ENCODE peak calls at places on chromosome 5, in four cellular contexts. P is breast epithelium, L is GM23338, W is HCT116. Y is an unnamed sample. For H3K4me1, the result is how much of the 10 kb centered on the place peaks cover.

GRCh38 chr5:179382486-179382885 is 37.2 kb upstream of the ADAMTS2 start:
- DNase-seq in W (no peak), P (no peak), L (no peak), Y (no peak)

GRCh38 chr5:120738568-120738967 is 274.5 kb downstream of the PRR16 start:
- DNase-seq in W (no peak), P (no peak), L (no peak), Y (no peak)

GRCh38 chr5:154312571-154312970 is 122.0 kb downstream of the GALNT10 start:
- DNase-seq in P (no peak), W (no peak), L (no peak), Y (no peak)

GRCh38 chr5:93057311-93057710 is 523.7 kb downstream of the NR2F1-AS1 start:
- DNase-seq in W (no peak), L (peak), P (no peak), Y (no peak)

GRCh38 chr5:65066385-65066784 is 297.7 kb downstream of the CWC27 start:
- DNase-seq in P (peak), L (peak), W (no peak), Y (no peak)

GRCh38 chr5:44981708-44982107 is 173.0 kb downstream of the MRPS30 start:
- DNase-seq in P (no peak), L (no peak), W (no peak), Y (no peak)

GRCh38 chr5:26482076-26482816 is 556.1 kb downstream of the CDH9 start:
- DNase-seq in W (no peak), P (no peak), L (no peak), Y (no peak)

GRCh38 chr5:158063052-158063451 is 204.1 kb upstream of the CLINT1 start:
- DNase-seq in L (no peak), W (no peak), P (no peak), Y (no peak)

GRCh38 chr5:54325610-54326311 is 15.4 kb upstream of the ARL15 start:
- DNase-seq in W (no peak), L (no peak), P (no peak), Y (no peak)

GRCh38 chr5:176339304-176339703 is 22.3 kb downstream of the KIAA1191 start:
- DNase-seq in P (no peak), L (no peak), W (no peak), Y (no peak)

GRCh38 chr5:19208397-19208796 is 779.6 kb downstream of the CDH18 start:
- DNase-seq in L (no peak), W (no peak), P (no peak), Y (no peak)

GRCh38 chr5:74386571-74387334 is 253.8 kb downstream of the ENC1 start:
- DNase-seq in W (no peak), L (no peak), P (no peak), Y (no peak)

GRCh38 chr5:43663916-43664315 is 60.9 kb downstream of the NNT start:
- DNase-seq in P (no peak), L (no peak), W (no peak), Y (no peak)

GRCh38 chr5:57549546-57549945 is 66.9 kb upstream of the ACTBL2 start:
- DNase-seq in W (no peak), P (no peak), L (no peak), Y (no peak)

GRCh38 chr5:41629897-41630296 is 119.5 kb upstream of the PLCXD3 start:
- DNase-seq in W (no peak), L (no peak), P (no peak), Y (no peak)

GRCh38 chr5:160479926-160480325 is 58.3 kb downstream of the PTTG1 start:
- DNase-seq in W (no peak), P (no peak), L (no peak), Y (no peak)

GRCh38 chr5:175517824-175518450 is 39.6 kb downstream of the SFXN1 start:
- DNase-seq in W (peak), L (no peak), P (no peak), Y (no peak)

GRCh38 chr5:100595152-100595811 is 60.1 kb downstream of the FAM174A start:
- DNase-seq in W (no peak), P (no peak), L (no peak), Y (peak)

GRCh38 chr5:10301842-10302610 is 5.7 kb downstream of the CMBL start:
- DNase-seq in P (peak), W (no peak), L (no peak), Y (peak)

GRCh38 chr5:15885156-15885555 is 294.4 kb downstream of the MARCHF11 start:
- DNase-seq in L (no peak), P (no peak), W (no peak), Y (no peak)

GRCh38 chr5:10663531-10664183 is 97.4 kb downstream of the DAP start:
- DNase-seq in L (peak), W (no peak), P (peak), Y (peak)

GRCh38 chr5:54884195-54884536 is 101.2 kb downstream of the ESM1 start:
- DNase-seq in P (no peak), L (no peak), W (no peak), Y (no peak)

GRCh38 chr5:42950466-42951168 is 89.5 kb downstream of the ANXA2R start:
- DNase-seq in P (peak), W (peak), L (peak), Y (peak)

GRCh38 chr5:160452721-160453263 is 31.1 kb downstream of the PTTG1 start:
- DNase-seq in P (no peak), W (no peak), L (no peak), Y (no peak)

GRCh38 chr5:149735066-149735465 is 5.0 kb downstream of the PPARGC1B start:
- DNase-seq in L (peak), P (no peak), W (no peak), Y (no peak)

GRCh38 chr5:757346-757930 is 27.1 kb downstream of the ZDHHC11B start:
- DNase-seq in P (no peak), L (no peak), W (no peak), Y (peak)

GRCh38 chr5:17182494-17182893 is 34.9 kb upstream of the BASP1 start:
- DNase-seq in W (no peak), L (no peak), P (no peak), Y (no peak)

GRCh38 chr5:72244862-72245371 is 75.1 kb downstream of the MRPS27 start:
- DNase-seq in P (no peak), L (peak), W (peak), Y (no peak)

GRCh38 chr5:149938272-149938671 is 6.3 kb downstream of the PDE6A start:
- DNase-seq in L (no peak), W (no peak), P (peak), Y (peak)

GRCh38 chr5:151682751-151683331 is 3.9 kb downstream of the SPARC start:
- DNase-seq in P (no peak), W (no peak), L (no peak), Y (no peak)

GRCh38 chr5:151683936-151684586 is 2.7 kb downstream of the SPARC start:
- DNase-seq in L (no peak), W (no peak), P (no peak), Y (no peak)

GRCh38 chr5:151683444-151683843 is 3.3 kb downstream of the SPARC start:
- DNase-seq in P (no peak), W (no peak), L (no peak), Y (no peak)

GRCh38 chr5:151685749-151686672 is 704 bp downstream of the SPARC start:
- DNase-seq in L (peak), W (no peak), P (no peak), Y (no peak)

GRCh38 chr5:151684690-151685361 is 1.9 kb downstream of the SPARC start:
- DNase-seq in W (no peak), P (peak), L (peak), Y (no peak)
- H3K4me3 ChIP-seq in W (no peak), P (peak), L (peak), Y (peak)

DNA sequence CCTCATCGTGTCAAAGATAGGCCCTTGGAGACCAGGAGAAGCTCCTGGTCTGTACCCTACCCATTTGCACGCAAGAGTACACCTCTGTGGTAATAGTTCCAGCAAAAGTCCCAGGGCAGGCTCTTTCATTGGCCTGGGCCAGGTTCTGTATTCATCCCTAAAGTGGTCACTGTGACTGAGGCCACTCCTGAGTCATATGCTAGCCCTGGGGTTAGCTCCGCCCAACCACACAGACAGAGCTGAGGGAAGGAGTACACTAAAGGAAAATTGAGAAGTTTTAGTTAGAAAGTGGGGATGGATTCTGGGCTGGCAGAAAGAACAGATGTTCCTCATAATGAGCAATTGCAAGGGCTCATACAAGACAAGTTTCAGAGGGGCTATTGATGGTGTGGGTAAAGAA is 206.7 kb downstream of the ARHGAP26 start:
- DNase-seq in W (no peak), L (no peak), P (no peak), Y (no peak)
- H3K4me1 ChIP-seq in W (under half), L (under half), P (under half), Y (under half)

GRCh38 chr5:96338624-96339023 is 94.4 kb downstream of the PCSK1 start:
- DNase-seq in W (no peak), L (no peak), P (peak), Y (peak)
- TF ChIP-seq POLR2AphosphoS5 in W (no peak), L (no peak), P (peak), Y (peak)

GRCh38 chr5:75664933-75665332 is 52.3 kb downstream of the POC5 start:
- DNase-seq in L (no peak), W (no peak), P (no peak), Y (no peak)
- H3K4me3 ChIP-seq in L (no peak), W (no peak), P (no peak), Y (no peak)

GRCh38 chr5:138180183-138180782 is 1.4 kb downstream of the KIF20A start:
- DNase-seq in W (peak), L (peak), P (no peak), Y (no peak)

GRCh38 chr5:138179277-138179857 is 455 bp downstream of the KIF20A start:
- DNase-seq in W (no peak), L (peak), P (no peak), Y (no peak)

GRCh38 chr5:138177936-138178515 is 404 bp downstream of the BRD8 start:
- DNase-seq in P (no peak), W (no peak), L (peak), Y (peak)

GRCh38 chr5:138180841-138181240 is 1.9 kb downstream of the KIF20A start:
- DNase-seq in W (no peak), P (no peak), L (no peak), Y (no peak)

GRCh38 chr5:138178516-138179276 is at the start of the genes BRD8 and KIF20A:
- DNase-seq in P (peak), L (peak), W (peak), Y (peak)
- H3K4me1 ChIP-seq in P (under half), L (under half), W (under half), Y (under half)

GRCh38 chr5:172777381-172778222 is 6.6 kb upstream of the DUSP1 start:
- DNase-seq in L (no peak), P (peak), W (peak), Y (peak)
- TF ChIP-seq POLR2AphosphoS5 in L (no peak), P (peak), W (peak), Y (peak)